ENCODE peak calls at places on chromosomes 1 and 21, in five cellular contexts. One of them, this sample, is unnamed.

GRCh38 chr1:3409737-3410434 is 44.6 kb upstream of the ARHGEF16 start:
- DNase-seq in AG10803: peak; percentile 64
- DNase-seq in activated naive CD8-positive, alpha-beta T cell treated with anti-CD3 and anti-CD28 coated beads, Interleukin-2, amount 50 U/mL, for 24 hours: no peak
- DNase-seq in HFF-Myc: no peak
- DNase-seq in germinal center: no peak
- DNase-seq in this sample: peak; percentile 63

GRCh38 chr1:50285994-50286393 is 137.2 kb downstream of the DMRTA2 start:
- DNase-seq in AG10803: no peak
- DNase-seq in activated naive CD8-positive, alpha-beta T cell treated with anti-CD3 and anti-CD28 coated beads, Interleukin-2, amount 50 U/mL, for 24 hours: no peak
- DNase-seq in HFF-Myc: no peak
- DNase-seq in germinal center: no peak
- DNase-seq in this sample: no peak

GRCh38 chr1:155313266-155313665 is 4.6 kb downstream of the FDPS start:
- DNase-seq in AG10803: no peak
- DNase-seq in activated naive CD8-positive, alpha-beta T cell treated with anti-CD3 and anti-CD28 coated beads, Interleukin-2, amount 50 U/mL, for 24 hours: no peak
- DNase-seq in HFF-Myc: no peak
- DNase-seq in germinal center: no peak
- DNase-seq in this sample: no peak

GRCh38 chr1:29709711-29710169 is 473.4 kb downstream of the PTPRU start:
- DNase-seq in AG10803: peak; percentile 65
- DNase-seq in activated naive CD8-positive, alpha-beta T cell treated with anti-CD3 and anti-CD28 coated beads, Interleukin-2, amount 50 U/mL, for 24 hours: no peak
- DNase-seq in HFF-Myc: peak; percentile 73
- DNase-seq in germinal center: no peak
- DNase-seq in this sample: peak; percentile 89

GRCh38 chr1:82273816-82274215 is 473.1 kb downstream of the ADGRL2 start:
- DNase-seq in AG10803: no peak
- DNase-seq in activated naive CD8-positive, alpha-beta T cell treated with anti-CD3 and anti-CD28 coated beads, Interleukin-2, amount 50 U/mL, for 24 hours: no peak
- DNase-seq in HFF-Myc: no peak
- DNase-seq in germinal center: no peak
- DNase-seq in this sample: no peak

GRCh38 chr1:58879464-58879863 is 95.6 kb upstream of the JUN start:
- DNase-seq in AG10803: peak; percentile 64
- DNase-seq in activated naive CD8-positive, alpha-beta T cell treated with anti-CD3 and anti-CD28 coated beads, Interleukin-2, amount 50 U/mL, for 24 hours: no peak
- DNase-seq in HFF-Myc: no peak
- DNase-seq in germinal center: no peak
- DNase-seq in this sample: peak; percentile 48

GRCh38 chr1:157170677-157171515 is 32.7 kb upstream of the ETV3 start:
- DNase-seq in AG10803: peak; percentile 10
- DNase-seq in activated naive CD8-positive, alpha-beta T cell treated with anti-CD3 and anti-CD28 coated beads, Interleukin-2, amount 50 U/mL, for 24 hours: peak; percentile 61
- DNase-seq in HFF-Myc: no peak
- DNase-seq in germinal center: peak; percentile 32
- DNase-seq in this sample: peak; percentile 40

GRCh38 chr1:162561616-162562451 is at the start of gene UAP1:
- DNase-seq in AG10803: no peak
- DNase-seq in activated naive CD8-positive, alpha-beta T cell treated with anti-CD3 and anti-CD28 coated beads, Interleukin-2, amount 50 U/mL, for 24 hours: peak; percentile 26
- DNase-seq in HFF-Myc: no peak
- DNase-seq in germinal center: peak; percentile 43
- DNase-seq in this sample: peak; percentile 44

GRCh38 chr21:25561668-25562641 is 45.3 kb downstream of the MRPL39 start:
- DNase-seq in AG10803: peak; percentile 67
- DNase-seq in activated naive CD8-positive, alpha-beta T cell treated with anti-CD3 and anti-CD28 coated beads, Interleukin-2, amount 50 U/mL, for 24 hours: peak; percentile 87
- DNase-seq in HFF-Myc: peak; percentile 30
- DNase-seq in germinal center: peak; percentile 73
- DNase-seq in this sample: peak; percentile 86

GRCh38 chr1:22341791-22342605 is 109.7 kb upstream of the ZBTB40 start:
- DNase-seq in AG10803: peak; percentile 66
- DNase-seq in activated naive CD8-positive, alpha-beta T cell treated with anti-CD3 and anti-CD28 coated beads, Interleukin-2, amount 50 U/mL, for 24 hours: no peak
- DNase-seq in HFF-Myc: peak; percentile 21
- DNase-seq in germinal center: no peak
- DNase-seq in this sample: peak; percentile 44

GRCh38 chr21:35217504-35218060 is 168.5 kb upstream of the RUNX1 start:
- DNase-seq in AG10803: peak; percentile 95
- DNase-seq in activated naive CD8-positive, alpha-beta T cell treated with anti-CD3 and anti-CD28 coated beads, Interleukin-2, amount 50 U/mL, for 24 hours: no peak
- DNase-seq in HFF-Myc: no peak
- DNase-seq in germinal center: no peak
- DNase-seq in this sample: peak; percentile 97

GRCh38 chr1:229408458-229409037 is 25.3 kb downstream of the ACTA1 start:
- DNase-seq in AG10803: peak; percentile 40
- DNase-seq in activated naive CD8-positive, alpha-beta T cell treated with anti-CD3 and anti-CD28 coated beads, Interleukin-2, amount 50 U/mL, for 24 hours: no peak
- DNase-seq in HFF-Myc: no peak
- DNase-seq in germinal center: no peak
- DNase-seq in this sample: no peak

GRCh38 chr1:244231193-244231571 is 180.1 kb downstream of the ZBTB18 start:
- DNase-seq in AG10803: peak; percentile 8
- DNase-seq in activated naive CD8-positive, alpha-beta T cell treated with anti-CD3 and anti-CD28 coated beads, Interleukin-2, amount 50 U/mL, for 24 hours: no peak
- DNase-seq in HFF-Myc: no peak
- DNase-seq in germinal center: no peak
- DNase-seq in this sample: peak; percentile 68

GRCh38 chr1:232875536-232875935 is 70.3 kb downstream of the MAP10 start:
- DNase-seq in AG10803: peak; percentile 82
- DNase-seq in activated naive CD8-positive, alpha-beta T cell treated with anti-CD3 and anti-CD28 coated beads, Interleukin-2, amount 50 U/mL, for 24 hours: no peak
- DNase-seq in HFF-Myc: no peak
- DNase-seq in germinal center: no peak
- DNase-seq in this sample: no peak

This sample was measured in M059J.